ENCODE peak calls at places on chromosomes 3 and 15, in four cellular contexts. U is GM23248, L is neuronal stem cell, H is Karpas-422. X is an unnamed sample.

GRCh38 chr3:195508185-195508584 is 34.9 kb downstream of the PPP1R2 start:
- DNase-seq in L (no peak), H (no peak), U (no peak), X (no peak)

GRCh38 chr3:53286727-53287412 is 31.0 kb upstream of the TKT start:
- DNase-seq in H (no peak), L (no peak), U (peak; percentile 57), X (no peak)

GRCh38 chr15:71050461-71050860 is 64.8 kb upstream of the THSD4 start:
- DNase-seq in U (no peak), L (no peak), H (no peak), X (no peak)

GRCh38 chr3:146390967-146391366 is 78.4 kb downstream of the PLSCR2 start:
- DNase-seq in L (no peak), U (peak; percentile 74), H (no peak), X (no peak)

GRCh38 chr3:73365756-73366397 is 258.9 kb downstream of the PDZRN3 start:
- DNase-seq in U (peak; percentile 92), L (no peak), H (no peak), X (no peak)

GRCh38 chr15:94584833-94585244 is 353.5 kb downstream of the MCTP2 start:
- DNase-seq in U (peak; percentile 1), H (peak; percentile 52), L (no peak), X (no peak)

GRCh38 chr15:60555291-60555690 is 76.3 kb upstream of the ICE2 start:
- DNase-seq in H (no peak), L (no peak), U (no peak), X (no peak)

GRCh38 chr3:170469151-170470062 is 50.7 kb downstream of the CLDN11 start:
- DNase-seq in L (no peak), H (no peak), U (peak; percentile 65), X (no peak)

GRCh38 chr3:11391172-11391879 is 119.1 kb downstream of the ATG7 start:
- DNase-seq in U (no peak), L (no peak), H (no peak), X (no peak)

GRCh38 chr15:63839717-63840116 is 6.0 kb upstream of the HERC1 start:
- DNase-seq in H (no peak), L (no peak), U (no peak), X (no peak)
- H3K4me2 ChIP-seq in H (no peak overlapping the region), L (no peak overlapping the region), U (no peak overlapping the region), X (no peak overlapping the region)

GRCh38 chr3:71565976-71566375 is 17.6 kb downstream of the FOXP1 start:
- DNase-seq in H (peak; percentile 79), L (no peak), U (no peak), X (no peak)

GRCh38 chr3:71563827-71564226 is 19.7 kb downstream of the FOXP1 start:
- DNase-seq in H (peak; percentile 93), U (no peak), L (no peak), X (no peak)

GRCh38 chr3:71566776-71567175 is 16.8 kb downstream of the FOXP1 start:
- DNase-seq in U (no peak), H (no peak), L (no peak), X (no peak)

GRCh38 chr3:71564361-71564760 is 19.2 kb downstream of the FOXP1 start:
- DNase-seq in L (no peak), U (peak; percentile 57), H (peak; percentile 89), X (no peak)

GRCh38 chr3:71565326-71565725 is 18.2 kb downstream of the FOXP1 start:
- DNase-seq in H (peak; percentile 93), L (no peak), U (no peak), X (no peak)
- H3K4me2 ChIP-seq in H (peak overlapping the region; percentile 82), L (no peak overlapping the region), U (no peak overlapping the region), X (no peak overlapping the region)

GRCh38 chr3:142962520-142963265 is 781 bp downstream of the PAQR9 start:
- DNase-seq in U (no peak), L (no peak), H (no peak), X (no peak)
- H3K4me2 ChIP-seq in U (peak overlapping the region; percentile 80), L (peak overlapping the region; percentile 88), H (no peak overlapping the region), X (no peak overlapping the region)

GRCh38 chr3:134311265-134311664 is 60.6 kb upstream of the RYK start:
- DNase-seq in H (no peak), U (peak; percentile 94), L (no peak), X (no peak)

GRCh38 chr3:134309987-134310700 is 59.5 kb upstream of the RYK start:
- DNase-seq in H (no peak), L (no peak), U (no peak), X (peak; percentile 51)

GRCh38 chr3:134306334-134306733 is 55.7 kb upstream of the RYK start:
- DNase-seq in U (no peak), L (no peak), H (no peak), X (no peak)

GRCh38 chr3:134307425-134307824 is 56.8 kb upstream of the RYK start:
- DNase-seq in L (no peak), U (no peak), H (no peak), X (no peak)

DNA sequence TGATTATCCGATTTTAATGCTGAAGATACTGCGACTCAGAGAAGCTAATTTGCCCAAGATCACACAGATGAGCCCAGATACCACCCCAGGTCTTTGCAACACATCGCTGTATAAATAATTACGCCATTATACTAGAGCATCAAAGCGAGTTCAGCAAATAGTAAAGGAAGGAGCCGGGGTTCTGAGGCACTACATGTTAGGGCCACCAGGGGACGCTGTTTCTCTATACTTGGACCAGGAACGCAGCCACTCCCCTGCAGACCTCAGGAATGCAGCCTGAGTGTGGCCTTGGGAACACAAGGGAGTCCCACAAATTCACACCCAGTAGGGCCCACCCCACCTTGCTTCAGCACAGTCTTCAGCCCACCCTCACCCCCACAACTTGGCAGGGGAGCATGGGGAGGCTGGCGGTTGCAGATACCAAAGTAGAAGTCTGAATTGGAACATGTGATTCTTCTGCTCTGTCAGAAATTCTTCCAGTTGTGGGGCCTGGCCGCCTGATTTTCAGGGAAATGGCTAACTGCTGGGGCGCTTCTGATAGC is 57.8 kb upstream of the RYK start:
- DNase-seq in H (peak; percentile 89), L (peak; percentile 89), U (peak; percentile 85), X (peak; percentile 88)
- H3K4me2 ChIP-seq in H (no peak overlapping the region), L (no peak overlapping the region), U (peak overlapping the region; percentile 89), X (peak overlapping the region; percentile 96)

DNA sequence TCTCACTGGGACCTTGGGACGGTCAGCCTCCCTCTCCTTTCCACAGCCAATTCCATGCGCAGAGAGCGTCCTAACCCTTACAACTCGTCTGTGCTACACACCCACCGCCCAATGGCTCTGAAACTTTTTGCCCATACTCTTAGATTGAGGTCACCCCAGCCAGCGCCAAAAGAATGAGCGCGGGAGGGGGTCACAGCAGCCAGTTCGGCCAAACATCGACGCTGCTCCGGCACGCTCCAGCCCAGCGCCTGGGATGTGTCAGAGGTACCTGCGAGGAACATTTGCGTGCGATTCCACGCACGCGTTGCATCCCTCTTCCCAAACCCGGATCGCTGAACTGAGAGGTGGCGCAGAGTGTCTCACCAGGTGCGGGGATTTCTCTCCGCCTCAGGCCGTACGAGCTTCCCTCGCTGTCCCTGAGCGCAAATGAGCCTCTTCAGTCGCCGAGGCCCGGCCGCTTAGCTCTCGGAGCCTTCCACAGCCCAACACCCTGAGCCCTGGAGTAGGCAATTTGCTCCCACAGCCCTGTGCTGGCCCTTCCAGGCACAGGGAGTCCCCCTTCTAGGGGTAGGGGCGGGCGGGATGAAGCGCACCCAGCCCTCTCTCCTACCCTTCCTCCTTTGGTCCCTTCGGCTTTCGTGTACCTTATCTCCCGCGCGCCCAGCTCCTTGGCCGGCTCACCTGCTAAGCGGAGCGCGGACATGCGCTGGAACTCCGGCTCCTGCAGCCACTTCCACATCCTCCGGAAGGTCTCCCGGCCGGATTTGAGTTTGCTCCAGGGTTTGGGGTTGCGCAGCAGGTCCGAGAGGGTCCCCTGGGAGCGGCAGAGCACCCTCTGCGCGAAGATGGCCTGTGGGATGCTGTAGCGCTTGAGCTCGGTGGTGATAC is 1.8 kb downstream of the ONECUT1 start:
- DNase-seq in L (peak; percentile 15), U (no peak), H (no peak), X (no peak)
- H3K4me2 ChIP-seq in L (no peak overlapping the region), U (no peak overlapping the region), H (no peak overlapping the region), X (no peak overlapping the region)

DNA sequence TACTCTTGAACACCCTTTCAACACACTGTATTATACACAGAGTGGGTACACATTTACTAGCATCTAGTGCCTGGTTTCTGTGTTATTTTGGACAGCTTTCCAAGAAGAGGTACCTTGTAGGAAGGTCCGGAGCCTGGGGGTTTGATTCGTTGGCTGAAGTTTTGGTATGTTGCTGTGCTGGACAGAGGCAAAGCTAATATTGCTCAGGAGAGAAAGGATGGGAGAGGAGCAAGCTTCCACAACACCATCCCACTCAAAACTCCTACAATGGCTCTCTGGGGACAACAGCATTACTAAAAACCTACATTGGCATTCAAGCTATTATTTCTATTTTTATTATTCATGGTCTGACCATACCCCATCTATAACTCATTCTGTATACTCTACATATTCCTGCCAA is 1.1 kb upstream of the LYSMD2 start:
- DNase-seq in U (peak; percentile 17), L (no peak), H (no peak), X (no peak)
- H3K4me2 ChIP-seq in U (no peak overlapping the region), L (no peak overlapping the region), H (no peak overlapping the region), X (peak overlapping the region; percentile 76)

GRCh38 chr15:39585871-39586301 is 5.0 kb downstream of the THBS1 start:
- DNase-seq in U (peak; percentile 49), L (no peak), H (no peak), X (no peak)
- H3K4me2 ChIP-seq in U (peak overlapping the region; percentile 75), L (no peak overlapping the region), H (no peak overlapping the region), X (no peak overlapping the region)

GRCh38 chr3:17580901-17581300 is 161.5 kb downstream of the TBC1D5 start:
- DNase-seq in H (no peak), U (no peak), L (no peak), X (no peak)

GRCh38 chr3:17581421-17582080 is 160.9 kb downstream of the TBC1D5 start:
- DNase-seq in U (peak; percentile 67), L (no peak), H (no peak), X (no peak)

GRCh38 chr3:17583530-17583929 is 158.9 kb downstream of the TBC1D5 start:
- DNase-seq in U (no peak), H (no peak), L (no peak), X (no peak)

GRCh38 chr3:17577795-17578520 is 164.5 kb downstream of the TBC1D5 start:
- DNase-seq in U (peak; percentile 56), L (no peak), H (no peak), X (no peak)

DNA sequence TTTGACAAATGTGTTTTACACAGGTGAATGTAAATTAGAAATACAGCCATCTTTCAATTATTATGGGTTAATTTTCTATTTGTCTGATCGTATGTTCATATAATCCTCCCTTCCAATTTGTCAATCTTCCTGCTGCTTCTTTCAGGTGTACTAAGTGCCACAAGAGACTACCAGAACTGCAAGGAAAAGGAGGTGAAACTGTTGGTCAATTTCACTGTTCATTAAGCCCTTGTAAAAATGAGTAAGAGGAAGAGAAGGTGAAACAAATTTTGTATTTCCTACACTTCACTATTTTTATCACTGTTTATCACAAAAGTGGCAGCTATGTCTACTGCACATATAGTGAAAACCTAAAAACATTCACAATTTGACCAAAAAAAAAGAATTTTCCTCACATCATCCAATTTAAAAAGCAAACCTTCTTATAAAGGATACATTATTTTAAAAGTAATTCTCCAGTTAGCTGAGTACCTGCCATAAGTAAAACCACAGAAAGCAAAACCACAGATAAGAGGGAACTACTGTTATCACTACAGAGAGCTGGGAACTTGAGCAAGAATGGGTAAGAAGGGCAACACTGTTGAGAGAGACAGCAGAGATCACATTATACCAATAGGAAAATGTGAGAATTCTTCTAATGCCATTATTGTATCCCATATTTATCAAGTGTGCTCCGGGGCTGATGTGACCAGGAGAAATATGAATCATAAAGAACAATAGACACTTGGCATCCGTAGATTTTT is 163.0 kb downstream of the TBC1D5 start:
- DNase-seq in L (no peak), H (peak; percentile 67), U (no peak), X (no peak)
- H3K4me2 ChIP-seq in L (no peak overlapping the region), H (peak overlapping the region; percentile 45), U (no peak overlapping the region), X (no peak overlapping the region)